ENCODE peak calls at places on chromosome 10, in nine cellular contexts. One of them, this sample, is unnamed.

GRCh38 chr10:13712799-13713581 is 126.2 kb downstream of the PRPF18 start:
- DNase-seq in choroid plexus epithelial cell: peak
- DNase-seq in body of pancreas: peak
- DNase-seq in HCT116: peak
- DNase-seq in fibroblast of lung: peak
- DNase-seq in lung: peak
- DNase-seq in kidney epithelial cell: peak
- DNase-seq in H1: no peak
- DNase-seq in ovary: no peak
- DNase-seq in this sample: peak

GRCh38 chr10:43124574-43125273 is 13.5 kb upstream of the CSGALNACT2 start:
- DNase-seq in choroid plexus epithelial cell: no peak
- DNase-seq in body of pancreas: no peak
- DNase-seq in HCT116: no peak
- DNase-seq in fibroblast of lung: no peak
- DNase-seq in lung: no peak
- DNase-seq in kidney epithelial cell: no peak
- DNase-seq in H1: no peak
- DNase-seq in ovary: no peak
- DNase-seq in this sample: no peak

GRCh38 chr10:85545874-85546273 is 820.7 kb downstream of the GRID1 start:
- DNase-seq in choroid plexus epithelial cell: no peak
- DNase-seq in body of pancreas: no peak
- DNase-seq in HCT116: no peak
- DNase-seq in fibroblast of lung: no peak
- DNase-seq in lung: no peak
- DNase-seq in kidney epithelial cell: no peak
- DNase-seq in H1: no peak
- DNase-seq in ovary: no peak
- DNase-seq in this sample: no peak

GRCh38 chr10:110239892-110240291 is 32.5 kb downstream of the MXI1 start:
- DNase-seq in choroid plexus epithelial cell: no peak
- DNase-seq in body of pancreas: no peak
- DNase-seq in HCT116: no peak
- DNase-seq in fibroblast of lung: no peak
- DNase-seq in lung: no peak
- DNase-seq in kidney epithelial cell: no peak
- DNase-seq in H1: no peak
- DNase-seq in ovary: no peak
- DNase-seq in this sample: no peak

GRCh38 chr10:97534746-97535367 is 36.1 kb downstream of the UBTD1 start:
- DNase-seq in choroid plexus epithelial cell: peak
- DNase-seq in body of pancreas: peak
- DNase-seq in HCT116: no peak
- DNase-seq in fibroblast of lung: peak
- DNase-seq in lung: no peak
- DNase-seq in kidney epithelial cell: no peak
- DNase-seq in H1: no peak
- DNase-seq in ovary: no peak
- DNase-seq in this sample: no peak

GRCh38 chr10:70678757-70679489 is 6.6 kb downstream of the ADAMTS14 start:
- DNase-seq in choroid plexus epithelial cell: no peak
- DNase-seq in body of pancreas: no peak
- DNase-seq in HCT116: no peak
- DNase-seq in fibroblast of lung: no peak
- DNase-seq in lung: no peak
- DNase-seq in kidney epithelial cell: no peak
- DNase-seq in H1: no peak
- DNase-seq in ovary: no peak
- DNase-seq in this sample: no peak

GRCh38 chr10:133127291-133128125 is 32.5 kb upstream of the KNDC1 start:
- DNase-seq in choroid plexus epithelial cell: no peak
- DNase-seq in body of pancreas: peak
- DNase-seq in HCT116: peak
- DNase-seq in fibroblast of lung: no peak
- DNase-seq in lung: no peak
- DNase-seq in kidney epithelial cell: no peak
- DNase-seq in H1: no peak
- DNase-seq in ovary: peak
- DNase-seq in this sample: no peak

GRCh38 chr10:72096115-72097000 is 8.0 kb upstream of the SPOCK2 start:
- DNase-seq in choroid plexus epithelial cell: peak
- DNase-seq in body of pancreas: no peak
- DNase-seq in HCT116: no peak
- DNase-seq in fibroblast of lung: peak
- DNase-seq in lung: no peak
- DNase-seq in kidney epithelial cell: no peak
- DNase-seq in H1: no peak
- DNase-seq in ovary: no peak
- DNase-seq in this sample: peak

GRCh38 chr10:14131261-14131960 is 199.3 kb downstream of the FRMD4A start:
- DNase-seq in choroid plexus epithelial cell: no peak
- DNase-seq in body of pancreas: no peak
- DNase-seq in HCT116: no peak
- DNase-seq in fibroblast of lung: peak
- DNase-seq in lung: no peak
- DNase-seq in kidney epithelial cell: no peak
- DNase-seq in H1: no peak
- DNase-seq in ovary: no peak
- DNase-seq in this sample: no peak

GRCh38 chr10:94412439-94412838 is 10.1 kb downstream of the TBC1D12 start:
- DNase-seq in choroid plexus epithelial cell: no peak
- DNase-seq in body of pancreas: no peak
- DNase-seq in HCT116: no peak
- DNase-seq in fibroblast of lung: peak
- DNase-seq in lung: no peak
- DNase-seq in kidney epithelial cell: no peak
- DNase-seq in H1: no peak
- DNase-seq in ovary: no peak
- DNase-seq in this sample: no peak
- H3K4me3 ChIP-seq in choroid plexus epithelial cell: no peak
- H3K4me3 ChIP-seq in body of pancreas: no peak
- H3K4me3 ChIP-seq in HCT116: no peak
- H3K4me3 ChIP-seq in fibroblast of lung: no peak
- H3K4me3 ChIP-seq in lung: no peak
- H3K4me3 ChIP-seq in kidney epithelial cell: no peak
- H3K4me3 ChIP-seq in H1: no peak
- H3K4me3 ChIP-seq in ovary: no peak
- H3K4me3 ChIP-seq in this sample: no peak

GRCh38 chr10:3474266-3474665 is 301.7 kb upstream of the PITRM1 start:
- DNase-seq in choroid plexus epithelial cell: no peak
- DNase-seq in body of pancreas: no peak
- DNase-seq in HCT116: no peak
- DNase-seq in fibroblast of lung: no peak
- DNase-seq in lung: no peak
- DNase-seq in kidney epithelial cell: no peak
- DNase-seq in H1: no peak
- DNase-seq in ovary: no peak
- DNase-seq in this sample: no peak

GRCh38 chr10:3476640-3477448 is 304.3 kb upstream of the PITRM1 start:
- DNase-seq in choroid plexus epithelial cell: no peak
- DNase-seq in body of pancreas: no peak
- DNase-seq in HCT116: no peak
- DNase-seq in fibroblast of lung: no peak
- DNase-seq in lung: no peak
- DNase-seq in kidney epithelial cell: no peak
- DNase-seq in H1: no peak
- DNase-seq in ovary: no peak
- DNase-seq in this sample: no peak

GRCh38 chr10:3477683-3478082 is 305.1 kb upstream of the PITRM1 start:
- DNase-seq in choroid plexus epithelial cell: peak
- DNase-seq in body of pancreas: no peak
- DNase-seq in HCT116: no peak
- DNase-seq in fibroblast of lung: peak
- DNase-seq in lung: no peak
- DNase-seq in kidney epithelial cell: no peak
- DNase-seq in H1: no peak
- DNase-seq in ovary: no peak
- DNase-seq in this sample: no peak

GRCh38 chr10:3475367-3475766 is 302.8 kb upstream of the PITRM1 start:
- DNase-seq in choroid plexus epithelial cell: no peak
- DNase-seq in body of pancreas: no peak
- DNase-seq in HCT116: no peak
- DNase-seq in fibroblast of lung: no peak
- DNase-seq in lung: no peak
- DNase-seq in kidney epithelial cell: no peak
- DNase-seq in H1: no peak
- DNase-seq in ovary: no peak
- DNase-seq in this sample: no peak

GRCh38 chr10:3476186-3476585 is 303.6 kb upstream of the PITRM1 start:
- DNase-seq in choroid plexus epithelial cell: peak
- DNase-seq in body of pancreas: no peak
- DNase-seq in HCT116: no peak
- DNase-seq in fibroblast of lung: peak
- DNase-seq in lung: no peak
- DNase-seq in kidney epithelial cell: no peak
- DNase-seq in H1: no peak
- DNase-seq in ovary: no peak
- DNase-seq in this sample: no peak
- TF ChIP-seq CTCF in choroid plexus epithelial cell: peak
- TF ChIP-seq CTCF in body of pancreas: no peak
- TF ChIP-seq CTCF in HCT116: no peak
- TF ChIP-seq CTCF in fibroblast of lung: no peak
- TF ChIP-seq CTCF in lung: no peak
- TF ChIP-seq CTCF in kidney epithelial cell: no peak
- TF ChIP-seq CTCF in H1: no peak
- TF ChIP-seq CTCF in ovary: no peak
- TF ChIP-seq CTCF in this sample: no peak

GRCh38 chr10:117131390-117132327 is 6.4 kb downstream of the VAX1 start:
- DNase-seq in choroid plexus epithelial cell: no peak
- DNase-seq in body of pancreas: no peak
- DNase-seq in HCT116: no peak
- DNase-seq in fibroblast of lung: no peak
- DNase-seq in lung: no peak
- DNase-seq in kidney epithelial cell: no peak
- DNase-seq in H1: no peak
- DNase-seq in ovary: no peak
- DNase-seq in this sample: no peak
- H3K4me3 ChIP-seq in choroid plexus epithelial cell: no peak
- H3K4me3 ChIP-seq in body of pancreas: no peak
- H3K4me3 ChIP-seq in HCT116: no peak
- H3K4me3 ChIP-seq in fibroblast of lung: no peak
- H3K4me3 ChIP-seq in lung: no peak
- H3K4me3 ChIP-seq in kidney epithelial cell: no peak
- H3K4me3 ChIP-seq in H1: peak
- H3K4me3 ChIP-seq in ovary: no peak
- H3K4me3 ChIP-seq in this sample: no peak

GRCh38 chr10:90871279-90871760 is 454 bp upstream of the RPP30 start:
- DNase-seq in choroid plexus epithelial cell: peak
- DNase-seq in body of pancreas: peak
- DNase-seq in HCT116: no peak
- DNase-seq in fibroblast of lung: peak
- DNase-seq in lung: peak
- DNase-seq in kidney epithelial cell: peak
- DNase-seq in H1: no peak
- DNase-seq in ovary: peak
- DNase-seq in this sample: no peak
- TF ChIP-seq CTCF in choroid plexus epithelial cell: peak
- TF ChIP-seq CTCF in body of pancreas: peak
- TF ChIP-seq CTCF in HCT116: no peak
- TF ChIP-seq CTCF in fibroblast of lung: peak
- TF ChIP-seq CTCF in lung: no peak
- TF ChIP-seq CTCF in kidney epithelial cell: peak
- TF ChIP-seq CTCF in H1: peak
- TF ChIP-seq CTCF in ovary: no peak
- TF ChIP-seq CTCF in this sample: peak

This sample was measured in retinal pigment epithelial cell.